ENCODE peak calls at places on chromosomes 11 and 22, in six cellular contexts. E, O, F, I, A and V are unnamed samples.

GRCh38 chr11:131910491-131911387 is 540.3 kb downstream of the NTM start:
- DNase-seq in E (no peak), O (no peak), F (peak), I (peak), A (peak), V (no peak)

GRCh38 chr11:126430581-126431320 is 75.3 kb downstream of the ST3GAL4 start:
- DNase-seq in E (no peak), O (no peak), F (no peak), I (no peak), A (no peak), V (no peak)

GRCh38 chr11:34536056-34536455 is 22.5 kb upstream of the ELF5 start:
- DNase-seq in E (no peak), O (no peak), F (no peak), I (no peak), A (no peak), V (no peak)

GRCh38 chr22:37057796-37058510 is 6.4 kb downstream of the KCTD17 start:
- DNase-seq in E (no peak), O (no peak), F (no peak), I (no peak), A (no peak), V (no peak)

GRCh38 chr11:9047986-9048522 is 43.3 kb downstream of the SCUBE2 start:
- DNase-seq in E (no peak), O (no peak), F (no peak), I (no peak), A (no peak), V (no peak)

GRCh38 chr11:33830903-33831648 is 56.8 kb upstream of the FBXO3 start:
- DNase-seq in E (no peak), O (no peak), F (no peak), I (no peak), A (peak), V (no peak)

GRCh38 chr22:34429314-34429713 is 509.0 kb upstream of the LARGE1 start:
- DNase-seq in E (no peak), O (no peak), F (no peak), I (no peak), A (no peak), V (no peak)

GRCh38 chr11:108115495-108116140 is 5.7 kb upstream of the ACAT1 start:
- DNase-seq in E (no peak), O (no peak), F (no peak), I (peak), A (peak), V (no peak)

GRCh38 chr11:114317738-114318137 is 21.5 kb downstream of the NNMT start:
- DNase-seq in E (no peak), O (no peak), F (peak), I (peak), A (no peak), V (no peak)

GRCh38 chr11:64449381-64450167 is 90.6 kb downstream of the RPS6KA4 start:
- DNase-seq in E (peak), O (peak), F (peak), I (peak), A (peak), V (peak)

GRCh38 chr11:16511109-16511806 is 154.9 kb upstream of the SOX6 start:
- DNase-seq in E (peak), O (no peak), F (no peak), I (peak), A (peak), V (no peak)

GRCh38 chr11:101881586-101881985 is 33.2 kb upstream of the CEP126 start:
- DNase-seq in E (no peak), O (no peak), F (no peak), I (no peak), A (no peak), V (no peak)

GRCh38 chr11:121833970-121834369 is 282.0 kb downstream of the BLID start:
- DNase-seq in E (no peak), O (no peak), F (no peak), I (no peak), A (no peak), V (no peak)

GRCh38 chr11:112231952-112232351 is 5.7 kb downstream of the PTS start:
- DNase-seq in E (no peak), O (no peak), F (no peak), I (no peak), A (no peak), V (no peak)

GRCh38 chr11:11813288-11813962 is 28.3 kb upstream of the USP47 start:
- DNase-seq in E (peak), O (no peak), F (no peak), I (no peak), A (peak), V (no peak)

GRCh38 chr11:133384731-133385130 is 147.6 kb downstream of the OPCML start:
- DNase-seq in E (no peak), O (no peak), F (no peak), I (no peak), A (no peak), V (no peak)

GRCh38 chr11:62547691-62548281 is 1.2 kb upstream of the AHNAK start:
- DNase-seq in E (no peak), O (no peak), F (no peak), I (no peak), A (peak), V (no peak)